ENCODE peak calls at places on chromosomes 5 and 9, in five cellular contexts. One of them, this sample, is unnamed.
A peak's percentile ranks its signal among the peaks of the same experiment; 100 is the strongest.

GRCh38 chr9:95506692-95507455 is 9.9 kb downstream of the PTCH1 start:
- DNase-seq in IMR-90: peak; percentile 58
- DNase-seq in PC-3: peak; percentile 25
- DNase-seq in psoas muscle: peak; percentile 34
- DNase-seq in ovary: peak; percentile 45
- DNase-seq in this sample: peak; percentile 71

GRCh38 chr5:83471405-83472212 is at the start of gene VCAN:
- DNase-seq in IMR-90: peak; percentile 82
- DNase-seq in PC-3: peak; percentile 51
- DNase-seq in psoas muscle: peak; percentile 70
- DNase-seq in ovary: peak; percentile 28
- DNase-seq in this sample: peak; percentile 38

GRCh38 chr5:148471379-148471778 is 87.6 kb downstream of the FBXO38 start:
- DNase-seq in IMR-90: peak; percentile 14
- DNase-seq in PC-3: peak; percentile 86
- DNase-seq in psoas muscle: no peak
- DNase-seq in ovary: no peak
- DNase-seq in this sample: no peak

GRCh38 chr9:93089481-93089991 is 6.5 kb upstream of the CARD19 start:
- DNase-seq in IMR-90: no peak
- DNase-seq in PC-3: no peak
- DNase-seq in psoas muscle: no peak
- DNase-seq in ovary: peak; percentile 13
- DNase-seq in this sample: peak; percentile 21

GRCh38 chr9:6680797-6681146 is 35.2 kb upstream of the GLDC start:
- DNase-seq in IMR-90: peak; percentile 40
- DNase-seq in PC-3: peak; percentile 40
- DNase-seq in psoas muscle: peak; percentile 69
- DNase-seq in ovary: no peak
- DNase-seq in this sample: no peak

GRCh38 chr5:21452429-21452828 is 1400.7 kb downstream of the CDH12 start:
- DNase-seq in IMR-90: no peak
- DNase-seq in PC-3: no peak
- DNase-seq in psoas muscle: no peak
- DNase-seq in ovary: no peak
- DNase-seq in this sample: no peak

GRCh38 chr5:160001457-160001856 is 7.5 kb upstream of the TTC1 start:
- DNase-seq in IMR-90: no peak
- DNase-seq in PC-3: no peak
- DNase-seq in psoas muscle: no peak
- DNase-seq in ovary: no peak
- DNase-seq in this sample: peak; percentile 56

GRCh38 chr5:168992687-168993086 is 308.3 kb downstream of the SLIT3 start:
- DNase-seq in IMR-90: no peak
- DNase-seq in PC-3: no peak
- DNase-seq in psoas muscle: no peak
- DNase-seq in ovary: no peak
- DNase-seq in this sample: no peak

GRCh38 chr5:161544350-161544765 is 2.2 kb downstream of the GABRB2 start:
- DNase-seq in IMR-90: peak; percentile 4
- DNase-seq in PC-3: peak; percentile 33
- DNase-seq in psoas muscle: no peak
- DNase-seq in ovary: no peak
- DNase-seq in this sample: peak; percentile 47

GRCh38 chr5:31993182-31993961 is 180.7 kb downstream of the GOLPH3 start:
- DNase-seq in IMR-90: peak; percentile 50
- DNase-seq in PC-3: no peak
- DNase-seq in psoas muscle: peak; percentile 30
- DNase-seq in ovary: no peak
- DNase-seq in this sample: no peak

GRCh38 chr5:36237756-36238155 is 4.0 kb downstream of the NADK2 start:
- DNase-seq in IMR-90: no peak
- DNase-seq in PC-3: peak; percentile 81
- DNase-seq in psoas muscle: no peak
- DNase-seq in ovary: no peak
- DNase-seq in this sample: no peak

GRCh38 chr5:95818181-95819147 is 4.1 kb downstream of the GLRX start:
- DNase-seq in IMR-90: no peak
- DNase-seq in PC-3: no peak
- DNase-seq in psoas muscle: no peak
- DNase-seq in ovary: no peak
- DNase-seq in this sample: peak; percentile 52

GRCh38 chr9:27005491-27005890 is at the start of gene LRRC19:
- DNase-seq in IMR-90: no peak
- DNase-seq in PC-3: no peak
- DNase-seq in psoas muscle: no peak
- DNase-seq in ovary: no peak
- DNase-seq in this sample: no peak

GRCh38 chr9:131019387-131020239 is 10.6 kb downstream of the LAMC3 start:
- DNase-seq in IMR-90: no peak
- DNase-seq in PC-3: no peak
- DNase-seq in psoas muscle: no peak
- DNase-seq in ovary: no peak
- DNase-seq in this sample: peak; percentile 37

GRCh38 chr9:12666813-12667212 is 26.4 kb upstream of the TYRP1 start:
- DNase-seq in IMR-90: no peak
- DNase-seq in PC-3: peak; percentile 32
- DNase-seq in psoas muscle: no peak
- DNase-seq in ovary: no peak
- DNase-seq in this sample: no peak

GRCh38 chr9:109179801-109180523 is 12.9 kb upstream of the FRRS1L start:
- DNase-seq in IMR-90: no peak
- DNase-seq in PC-3: no peak
- DNase-seq in psoas muscle: no peak
- DNase-seq in ovary: no peak
- DNase-seq in this sample: no peak

GRCh38 chr9:125748511-125749099 is 1.4 kb downstream of the PBX3 start:
- DNase-seq in IMR-90: no peak
- DNase-seq in PC-3: no peak
- DNase-seq in psoas muscle: peak; percentile 14
- DNase-seq in ovary: peak; percentile 22
- DNase-seq in this sample: peak; percentile 23

GRCh38 chr9:121434946-121435345 is 64.7 kb downstream of the GGTA1 start:
- DNase-seq in IMR-90: peak; percentile 84
- DNase-seq in PC-3: no peak
- DNase-seq in psoas muscle: no peak
- DNase-seq in ovary: no peak
- DNase-seq in this sample: no peak

GRCh38 chr5:147234825-147235635 is at the start of gene STK32A:
- DNase-seq in IMR-90: no peak
- DNase-seq in PC-3: peak; percentile 65
- DNase-seq in psoas muscle: peak; percentile 43
- DNase-seq in ovary: peak; percentile 59
- DNase-seq in this sample: peak; percentile 57

GRCh38 chr5:7663808-7664207 is 187.1 kb downstream of the CFAP90 start:
- DNase-seq in IMR-90: no peak
- DNase-seq in PC-3: no peak
- DNase-seq in psoas muscle: no peak
- DNase-seq in ovary: no peak
- DNase-seq in this sample: no peak

GRCh38 chr5:73928486-73928885 is 302.5 kb downstream of the ARHGEF28 start:
- DNase-seq in IMR-90: no peak
- DNase-seq in PC-3: no peak
- DNase-seq in psoas muscle: no peak
- DNase-seq in ovary: no peak
- DNase-seq in this sample: no peak

GRCh38 chr5:181215997-181216982 is 6.8 kb upstream of the TRIM41 start:
- DNase-seq in IMR-90: no peak
- DNase-seq in PC-3: peak; percentile 65
- DNase-seq in psoas muscle: no peak
- DNase-seq in ovary: no peak
- DNase-seq in this sample: no peak

DNA sequence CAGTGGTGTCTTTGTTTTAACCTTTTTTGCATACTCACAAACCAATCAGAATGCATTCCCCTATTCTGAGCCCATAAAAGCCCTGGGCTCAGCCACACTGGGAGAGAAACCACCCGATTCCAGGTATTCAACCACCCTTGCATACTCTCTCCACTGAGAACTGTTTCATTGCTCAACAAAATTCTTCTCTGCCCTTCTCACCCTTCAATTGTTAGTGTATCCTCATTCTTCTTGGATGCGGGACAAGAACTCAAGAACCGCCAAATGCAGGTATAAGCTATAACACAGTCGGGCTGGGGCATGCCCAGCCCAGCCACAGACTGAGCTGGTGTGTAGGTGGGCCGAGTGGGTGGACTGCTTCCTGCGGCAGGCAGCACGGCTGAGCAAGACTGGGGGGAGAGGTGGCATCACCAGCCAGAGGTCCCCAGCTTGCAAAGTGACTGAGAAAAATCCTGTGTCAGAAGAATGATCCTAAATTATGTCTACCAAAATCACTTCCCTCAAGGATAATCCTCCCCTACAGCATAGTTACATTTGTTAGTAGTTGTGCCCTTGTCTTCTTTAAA is 141.0 kb downstream of the SSBP2 start:
- DNase-seq in IMR-90: no peak
- DNase-seq in PC-3: no peak
- DNase-seq in psoas muscle: no peak
- DNase-seq in ovary: no peak
- DNase-seq in this sample: no peak
- TF ChIP-seq CTCF in IMR-90: no peak
- TF ChIP-seq CTCF in PC-3: no peak
- TF ChIP-seq CTCF in psoas muscle: no peak
- TF ChIP-seq CTCF in ovary: no peak
- TF ChIP-seq CTCF in this sample: no peak

DNA sequence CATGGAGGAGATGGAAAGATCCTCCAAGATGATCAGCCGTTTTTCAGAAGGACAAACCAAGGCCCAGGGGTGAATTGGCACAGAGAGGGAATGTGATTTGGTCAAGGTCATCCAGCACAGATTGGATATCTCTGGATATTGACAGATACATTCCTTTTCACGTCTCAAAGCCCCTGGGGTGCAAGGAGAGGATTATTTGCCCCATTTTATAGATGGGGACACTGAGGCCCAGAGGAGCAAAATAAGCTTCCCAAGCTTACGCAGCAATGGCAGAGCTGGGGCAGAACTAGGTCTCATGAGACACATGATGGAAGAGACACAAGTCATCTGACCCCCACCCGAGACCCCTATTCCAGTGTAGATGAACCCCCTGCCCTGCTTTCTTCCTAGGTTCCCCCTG is 895 bp upstream of the PDGFRB start:
- DNase-seq in IMR-90: no peak
- DNase-seq in PC-3: no peak
- DNase-seq in psoas muscle: no peak
- DNase-seq in ovary: no peak
- DNase-seq in this sample: no peak
- H3K4me1 ChIP-seq in IMR-90: peaks cover 39% of the 10 kb centered on the region
- H3K4me1 ChIP-seq in PC-3: no peaks in the 10 kb centered on the region
- H3K4me1 ChIP-seq in psoas muscle: peaks cover 3% of the 10 kb centered on the region
- H3K4me1 ChIP-seq in ovary: peaks cover 32% of the 10 kb centered on the region
- H3K4me1 ChIP-seq in this sample: peaks cover 6% of the 10 kb centered on the region

DNA sequence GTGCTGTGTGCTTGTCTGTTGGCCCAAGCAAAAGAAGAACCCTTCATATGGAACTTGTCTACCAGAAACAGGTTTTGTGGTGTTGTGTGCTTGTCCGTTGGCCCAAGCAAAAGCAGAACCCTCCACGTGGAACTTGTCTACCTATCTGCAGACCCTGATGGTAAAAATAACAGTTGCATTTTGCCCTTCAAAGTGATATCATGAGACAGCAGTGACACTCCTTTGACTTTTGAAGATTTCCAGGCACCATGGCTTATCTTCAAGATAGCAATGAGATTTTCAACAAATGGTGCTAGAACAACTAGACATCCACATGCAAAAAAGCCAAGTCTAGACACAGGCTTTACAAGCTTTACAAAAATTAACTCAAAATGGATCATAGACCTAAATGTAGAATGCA is 16.9 kb downstream of the MACROH2A1 start:
- DNase-seq in IMR-90: no peak
- DNase-seq in PC-3: no peak
- DNase-seq in psoas muscle: no peak
- DNase-seq in ovary: no peak
- DNase-seq in this sample: no peak
- H3K36me3 ChIP-seq in IMR-90: peaks cover 55% of the 10 kb centered on the region
- H3K36me3 ChIP-seq in PC-3: peaks cover 74% of the 10 kb centered on the region
- H3K36me3 ChIP-seq in psoas muscle: no peaks in the 10 kb centered on the region
- H3K36me3 ChIP-seq in ovary: no peaks in the 10 kb centered on the region
- H3K36me3 ChIP-seq in this sample: peaks cover 5% of the 10 kb centered on the region

DNA sequence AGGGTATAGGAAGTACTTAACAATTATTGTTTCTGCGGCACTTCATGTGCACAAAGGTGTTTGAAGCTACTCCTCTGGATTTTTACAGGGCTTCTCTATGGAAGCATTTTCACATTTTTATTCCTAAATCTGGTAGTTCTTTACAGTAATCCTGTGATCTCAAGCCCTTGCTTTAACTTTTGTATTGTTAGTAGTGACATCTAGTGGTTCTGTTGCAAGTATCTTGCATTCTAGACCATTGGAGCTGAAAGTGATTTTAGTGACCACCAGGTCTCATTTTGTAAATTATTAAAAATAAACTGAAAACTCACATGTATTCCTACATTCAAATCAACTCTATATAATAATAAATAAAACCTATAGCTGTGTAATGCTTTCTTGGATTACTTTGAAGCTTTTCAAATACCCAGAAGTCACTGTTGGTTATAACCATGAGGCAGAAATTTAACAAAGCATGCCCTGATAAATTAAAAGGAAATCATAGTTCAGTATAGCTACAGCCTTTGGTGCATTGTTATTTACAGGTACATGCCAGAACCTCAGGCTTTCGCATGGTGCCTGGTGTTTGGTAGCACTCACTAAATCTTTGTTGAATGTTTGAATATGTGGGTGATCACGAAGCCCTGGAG is 18.9 kb downstream of the RPS23 start:
- DNase-seq in IMR-90: peak; percentile 47
- DNase-seq in PC-3: peak; percentile 30
- DNase-seq in psoas muscle: no peak
- DNase-seq in ovary: no peak
- DNase-seq in this sample: no peak
- TF ChIP-seq CTCF in IMR-90: peak; percentile 57
- TF ChIP-seq CTCF in PC-3: peak; percentile 68
- TF ChIP-seq CTCF in psoas muscle: peak; percentile 35
- TF ChIP-seq CTCF in ovary: no peak
- TF ChIP-seq CTCF in this sample: no peak

GRCh38 chr9:20551835-20552234 is 70.5 kb downstream of the MLLT3 start:
- DNase-seq in IMR-90: no peak
- DNase-seq in PC-3: peak; percentile 59
- DNase-seq in psoas muscle: no peak
- DNase-seq in ovary: no peak
- DNase-seq in this sample: peak; percentile 67
- H3K4me1 ChIP-seq in IMR-90: peaks cover 5% of the 10 kb centered on the region
- H3K4me1 ChIP-seq in PC-3: peaks cover 36% of the 10 kb centered on the region
- H3K4me1 ChIP-seq in psoas muscle: peaks cover 5% of the 10 kb centered on the region
- H3K4me1 ChIP-seq in ovary: peaks cover 3% of the 10 kb centered on the region
- H3K4me1 ChIP-seq in this sample: peaks cover 32% of the 10 kb centered on the region

GRCh38 chr5:56717253-56717987 is 97.9 kb upstream of the MAP3K1 start:
- DNase-seq in IMR-90: no peak
- DNase-seq in PC-3: no peak
- DNase-seq in psoas muscle: no peak
- DNase-seq in ovary: no peak
- DNase-seq in this sample: no peak
- H3K36me3 ChIP-seq in IMR-90: no peaks in the 10 kb centered on the region
- H3K36me3 ChIP-seq in PC-3: no peaks in the 10 kb centered on the region
- H3K36me3 ChIP-seq in psoas muscle: no peaks in the 10 kb centered on the region
- H3K36me3 ChIP-seq in ovary: no peaks in the 10 kb centered on the region
- H3K36me3 ChIP-seq in this sample: no peaks in the 10 kb centered on the region

This sample was measured in mucosa of descending colon.